ENCODE peak calls at places on chromosomes 6 and 20, in four cellular contexts. S is H9, I is activated T-cell treated with anti-CD3 and anti-CD28 coated beads for 48 hours, F is substantia nigra. D is an unnamed sample.

GRCh38 chr6:110664933-110665332 is 150.3 kb downstream of the CDK19 start:
- DNase-seq in S (no peak), F (no peak), I (no peak), D (no peak)

GRCh38 chr6:93676506-93676905 is 257.1 kb upstream of the EPHA7 start:
- DNase-seq in F (no peak), S (no peak), I (no peak), D (no peak)

GRCh38 chr20:32111287-32111686 is 1.8 kb downstream of the TM9SF4 start:
- DNase-seq in F (no peak), I (no peak), S (no peak), D (no peak)

GRCh38 chr20:56443654-56444540 is 24.5 kb upstream of the RTF2 start:
- DNase-seq in I (no peak), S (no peak), F (no peak), D (no peak)

GRCh38 chr6:82017316-82017715 is 230.2 kb downstream of the IBTK start:
- DNase-seq in I (no peak), S (peak), F (no peak), D (peak)

GRCh38 chr6:5659467-5659866 is 347.3 kb downstream of the NRN1 start:
- DNase-seq in I (no peak), F (no peak), S (no peak), D (no peak)

GRCh38 chr20:25205277-25206062 is 10.0 kb downstream of the ENTPD6 start:
- DNase-seq in S (no peak), I (no peak), F (no peak), D (no peak)

GRCh38 chr20:64246616-64247311 is 8.8 kb upstream of the PCMTD2 start:
- DNase-seq in I (no peak), S (peak), F (no peak), D (no peak)

GRCh38 chr6:147467463-147467862 is 41.0 kb upstream of the SAMD5 start:
- DNase-seq in I (no peak), F (no peak), S (no peak), D (no peak)

GRCh38 chr6:43282636-43283513 is 15.2 kb upstream of the SLC22A7 start:
- DNase-seq in S (no peak), F (no peak), I (no peak), D (no peak)

GRCh38 chr20:3248167-3248992 is 9.4 kb upstream of the SLC4A11 start:
- DNase-seq in F (no peak), I (no peak), S (peak), D (peak)

GRCh38 chr6:158644227-158645063 is at the start of gene DYNLT1:
- DNase-seq in F (peak), S (peak), I (peak), D (peak)

GRCh38 chr6:163249651-163250101 is 164.8 kb upstream of the QKI start:
- DNase-seq in I (no peak), F (peak), S (no peak), D (no peak)

GRCh38 chr6:88077305-88077704 is 29.7 kb downstream of the SPACA1 start:
- DNase-seq in I (no peak), S (no peak), F (no peak), D (no peak)

GRCh38 chr6:87183687-87184086 is 28.3 kb downstream of the ZNF292 start:
- DNase-seq in F (no peak), S (no peak), I (no peak), D (no peak)

GRCh38 chr20:16749573-16749972 is 1.4 kb downstream of the OTOR start:
- DNase-seq in F (no peak), I (no peak), S (peak), D (no peak)

D was measured in thyroid gland.